ENCODE peak calls at places on chromosomes 12 and 14, in four cellular contexts. One of them, this sample, is unnamed.

GRCh38 chr12:116962783-116963356 is 52.1 kb downstream of the FBXW8 start:
- DNase-seq in AG04450: no peak
- DNase-seq in osteocyte: no peak
- DNase-seq in endodermal cell: peak
- DNase-seq in this sample: no peak

GRCh38 chr12:122872815-122873361 is 23.0 kb downstream of the VPS37B start:
- DNase-seq in AG04450: no peak
- DNase-seq in osteocyte: no peak
- DNase-seq in endodermal cell: peak
- DNase-seq in this sample: no peak

GRCh38 chr14:81450100-81450531 is 50.0 kb upstream of the STON2 start:
- DNase-seq in AG04450: no peak
- DNase-seq in osteocyte: no peak
- DNase-seq in endodermal cell: peak
- DNase-seq in this sample: no peak

GRCh38 chr14:60356921-60357550 is 108.0 kb downstream of the PPM1A start:
- DNase-seq in AG04450: no peak
- DNase-seq in osteocyte: no peak
- DNase-seq in endodermal cell: peak
- DNase-seq in this sample: no peak

GRCh38 chr12:72072613-72073212 is 134.1 kb downstream of the TPH2 start:
- DNase-seq in AG04450: no peak
- DNase-seq in osteocyte: no peak
- DNase-seq in endodermal cell: no peak
- DNase-seq in this sample: no peak

GRCh38 chr14:104216457-104216856 is 78.1 kb downstream of the KIF26A start:
- DNase-seq in AG04450: no peak
- DNase-seq in osteocyte: no peak
- DNase-seq in endodermal cell: no peak
- DNase-seq in this sample: no peak

GRCh38 chr14:101055776-101056374 is 152.4 kb upstream of the RTL1 start:
- DNase-seq in AG04450: no peak
- DNase-seq in osteocyte: no peak
- DNase-seq in endodermal cell: no peak
- DNase-seq in this sample: no peak

GRCh38 chr12:124388038-124388676 is 93.3 kb downstream of the RFLNA start:
- DNase-seq in AG04450: no peak
- DNase-seq in osteocyte: no peak
- DNase-seq in endodermal cell: no peak
- DNase-seq in this sample: no peak

GRCh38 chr12:39441963-39442894 is 691 bp downstream of the KIF21A start:
- DNase-seq in AG04450: no peak
- DNase-seq in osteocyte: no peak
- DNase-seq in endodermal cell: peak
- DNase-seq in this sample: no peak

GRCh38 chr12:105477873-105478272 is 147.4 kb downstream of the C12orf75 start:
- DNase-seq in AG04450: no peak
- DNase-seq in osteocyte: no peak
- DNase-seq in endodermal cell: peak
- DNase-seq in this sample: no peak

GRCh38 chr12:130087222-130087621 is 75.0 kb upstream of the FZD10 start:
- DNase-seq in AG04450: no peak
- DNase-seq in osteocyte: no peak
- DNase-seq in endodermal cell: no peak
- DNase-seq in this sample: no peak

GRCh38 chr12:52533686-52534470 is 13.7 kb upstream of the KRT5 start:
- DNase-seq in AG04450: no peak
- DNase-seq in osteocyte: no peak
- DNase-seq in endodermal cell: no peak
- DNase-seq in this sample: no peak

GRCh38 chr14:93206793-93207467 is at the start of the genes GON7 and UBR7:
- DNase-seq in AG04450: peak
- DNase-seq in osteocyte: peak
- DNase-seq in endodermal cell: peak
- DNase-seq in this sample: peak

GRCh38 chr12:29073631-29074239 is 75.3 kb upstream of the FAR2 start:
- DNase-seq in AG04450: peak
- DNase-seq in osteocyte: no peak
- DNase-seq in endodermal cell: peak
- DNase-seq in this sample: peak

GRCh38 chr12:80044694-80045046 is 54.7 kb upstream of the OTOGL start:
- DNase-seq in AG04450: peak
- DNase-seq in osteocyte: no peak
- DNase-seq in endodermal cell: no peak
- DNase-seq in this sample: no peak

GRCh38 chr12:3332190-3332589 is 158.8 kb upstream of the PRMT8 start:
- DNase-seq in AG04450: no peak
- DNase-seq in osteocyte: no peak
- DNase-seq in endodermal cell: no peak
- DNase-seq in this sample: no peak

GRCh38 chr14:56860441-56860840 is 50.2 kb upstream of the OTX2 start:
- DNase-seq in AG04450: no peak
- DNase-seq in osteocyte: no peak
- DNase-seq in endodermal cell: no peak
- DNase-seq in this sample: no peak

GRCh38 chr14:100764716-100765115 is 38.0 kb downstream of the DLK1 start:
- DNase-seq in AG04450: no peak
- DNase-seq in osteocyte: no peak
- DNase-seq in endodermal cell: no peak
- DNase-seq in this sample: no peak

GRCh38 chr12:115946867-115947695 is 330.4 kb downstream of the MED13L start:
- DNase-seq in AG04450: no peak
- DNase-seq in osteocyte: no peak
- DNase-seq in endodermal cell: no peak
- DNase-seq in this sample: no peak

GRCh38 chr14:53236708-53237107 is 83.6 kb upstream of the DDHD1 start:
- DNase-seq in AG04450: no peak
- DNase-seq in osteocyte: no peak
- DNase-seq in endodermal cell: no peak
- DNase-seq in this sample: no peak

GRCh38 chr14:39034481-39035296 is 68.3 kb downstream of the SEC23A start:
- DNase-seq in AG04450: no peak
- DNase-seq in osteocyte: no peak
- DNase-seq in endodermal cell: no peak
- DNase-seq in this sample: no peak

GRCh38 chr14:49692895-49693737 is at the start of gene KLHDC1:
- DNase-seq in AG04450: peak
- DNase-seq in osteocyte: peak
- DNase-seq in endodermal cell: peak
- DNase-seq in this sample: peak

GRCh38 chr14:38964630-38965029 is 138.4 kb downstream of the SEC23A start:
- DNase-seq in AG04450: no peak
- DNase-seq in osteocyte: no peak
- DNase-seq in endodermal cell: no peak
- DNase-seq in this sample: no peak

GRCh38 chr12:43733687-43734086 is 24.9 kb downstream of the PUS7L start:
- DNase-seq in AG04450: no peak
- DNase-seq in osteocyte: no peak
- DNase-seq in endodermal cell: no peak
- DNase-seq in this sample: peak

GRCh38 chr12:54378791-54379400 is 5.6 kb downstream of the ZNF385A start:
- DNase-seq in AG04450: no peak
- DNase-seq in osteocyte: no peak
- DNase-seq in endodermal cell: peak
- DNase-seq in this sample: no peak

GRCh38 chr12:51000245-51000644 is 25.9 kb downstream of the SLC11A2 start:
- DNase-seq in AG04450: no peak
- DNase-seq in osteocyte: no peak
- DNase-seq in endodermal cell: no peak
- DNase-seq in this sample: no peak

GRCh38 chr14:93946506-93947170 is 19.5 kb downstream of the FAM181A start:
- DNase-seq in AG04450: no peak
- DNase-seq in osteocyte: no peak
- DNase-seq in endodermal cell: no peak
- DNase-seq in this sample: no peak

GRCh38 chr12:120199595-120200306 is 1.2 kb downstream of the RPLP0 start:
- DNase-seq in AG04450: peak
- DNase-seq in osteocyte: no peak
- DNase-seq in endodermal cell: no peak
- DNase-seq in this sample: no peak

GRCh38 chr14:80549141-80549540 is 337.8 kb upstream of the DIO2 start:
- DNase-seq in AG04450: no peak
- DNase-seq in osteocyte: no peak
- DNase-seq in endodermal cell: no peak
- DNase-seq in this sample: no peak

GRCh38 chr12:84789184-84789583 is 123.4 kb downstream of the SLC6A15 start:
- DNase-seq in AG04450: no peak
- DNase-seq in osteocyte: no peak
- DNase-seq in endodermal cell: no peak
- DNase-seq in this sample: no peak

GRCh38 chr12:11963841-11964471 is 106.8 kb upstream of the BCL2L14 start:
- DNase-seq in AG04450: no peak
- DNase-seq in osteocyte: no peak
- DNase-seq in endodermal cell: peak
- DNase-seq in this sample: no peak

GRCh38 chr12:120314220-120314619 is 12.1 kb downstream of the SIRT4 start:
- DNase-seq in AG04450: no peak
- DNase-seq in osteocyte: no peak
- DNase-seq in endodermal cell: peak
- DNase-seq in this sample: no peak